ENCODE peak calls at places on chromosomes 3 and 15, in ten cellular contexts. M is body of pancreas, L is heart left ventricle, H is uterus, V is A549, R is tibial nerve, N is Peyer's patch, J is testis, F is H54, U is lower leg skin. C is an unnamed sample.

GRCh38 chr3:194196876-194197275 is 60.9 kb downstream of the HES1 start:
- DNase-seq in H (no peak), R (no peak), U (no peak), M (no peak), V (no peak), F (no peak), L (no peak), J (no peak), N (no peak), C (no peak)

GRCh38 chr3:169641167-169641566 is 22.3 kb downstream of the MECOM start:
- DNase-seq in R (no peak), M (no peak), L (no peak), N (no peak), H (no peak), U (no peak), V (no peak), F (no peak), J (no peak), C (no peak)

GRCh38 chr3:48514431-48515227 is 10.7 kb upstream of the SHISA5 start:
- DNase-seq in M (no peak), L (no peak), J (no peak), F (no peak), H (no peak), N (no peak), V (no peak), U (no peak), R (no peak), C (no peak)

GRCh38 chr3:160707187-160707789 is 30.3 kb downstream of the ARL14 start:
- DNase-seq in V (peak), J (peak), H (no peak), U (peak), M (peak), N (no peak), F (no peak), L (no peak), R (peak), C (peak)

GRCh38 chr3:14587733-14588360 is 47.7 kb upstream of the GRIP2 start:
- DNase-seq in R (no peak), V (peak), M (no peak), J (no peak), L (no peak), H (no peak), F (peak), U (no peak), N (peak), C (no peak)

GRCh38 chr3:192851821-192852352 is 65.8 kb downstream of the MB21D2 start:
- DNase-seq in M (peak), H (no peak), V (peak), U (peak), R (peak), F (peak), J (peak), L (peak), N (peak), C (peak)

GRCh38 chr3:37745921-37746320 is 115.8 kb upstream of the CTDSPL start:
- DNase-seq in J (no peak), M (no peak), U (no peak), H (no peak), N (no peak), R (no peak), L (no peak), F (no peak), V (no peak), C (no peak)

GRCh38 chr3:55143928-55144671 is 216.2 kb upstream of the LRTM1 start:
- DNase-seq in J (no peak), H (no peak), R (no peak), V (no peak), M (no peak), L (no peak), F (no peak), N (no peak), U (no peak), C (no peak)

GRCh38 chr3:98574157-98574556 is 19.3 kb downstream of the CPOX start:
- DNase-seq in M (no peak), L (no peak), V (no peak), H (no peak), U (no peak), F (no peak), R (no peak), J (no peak), N (no peak), C (no peak)

GRCh38 chr3:161409858-161410257 is 38.5 kb upstream of the SPTSSB start:
- DNase-seq in H (no peak), F (no peak), L (no peak), N (no peak), U (no peak), R (no peak), M (no peak), V (no peak), J (no peak), C (no peak)

GRCh38 chr3:122576174-122576940 is 1.1 kb upstream of the PARP15 start:
- DNase-seq in R (no peak), U (no peak), N (no peak), V (no peak), L (no peak), J (no peak), H (no peak), F (no peak), M (no peak), C (no peak)

GRCh38 chr3:144312702-144313101 is 341.1 kb downstream of the DIPK2A start:
- DNase-seq in L (no peak), H (no peak), V (no peak), N (no peak), F (no peak), J (no peak), M (no peak), U (no peak), R (no peak), C (no peak)

GRCh38 chr15:42036991-42037390 is 16.1 kb upstream of the PLA2G4E start:
- DNase-seq in U (no peak), J (no peak), R (no peak), N (no peak), M (no peak), L (no peak), V (no peak), H (no peak), F (no peak), C (no peak)

GRCh38 chr3:44554626-44555592 is at the start of gene ZKSCAN7:
- DNase-seq in M (peak), H (peak), U (peak), V (no peak), F (no peak), J (peak), N (peak), R (peak), L (peak), C (peak)

GRCh38 chr3:136263251-136263650 is 13.1 kb downstream of the PCCB start:
- DNase-seq in N (no peak), J (no peak), V (no peak), M (no peak), F (no peak), R (no peak), L (no peak), U (no peak), H (no peak), C (no peak)

GRCh38 chr15:74780983-74781672 is 752 bp upstream of the CSK start:
- DNase-seq in J (peak), H (no peak), M (peak), U (no peak), L (no peak), F (no peak), R (no peak), N (no peak), V (no peak), C (no peak)

GRCh38 chr3:11558002-11558401 is 85.7 kb downstream of the VGLL4 start:
- DNase-seq in N (no peak), F (peak), U (no peak), R (no peak), H (no peak), L (no peak), V (no peak), M (no peak), J (no peak), C (peak)

GRCh38 chr3:33957176-33957575 is 158.7 kb downstream of the PDCD6IP start:
- DNase-seq in F (no peak), N (no peak), M (no peak), U (no peak), H (no peak), L (no peak), V (no peak), J (no peak), R (no peak), C (no peak)

GRCh38 chr15:63198752-63199250 is 9.4 kb downstream of the RAB8B start:
- DNase-seq in V (no peak), N (no peak), M (no peak), R (no peak), J (no peak), H (no peak), U (no peak), F (no peak), L (no peak), C (no peak)

GRCh38 chr15:99264125-99264524 is 12.8 kb downstream of the LRRC28 start:
- DNase-seq in U (no peak), N (no peak), L (no peak), H (no peak), V (no peak), R (no peak), F (no peak), J (no peak), M (no peak), C (no peak)

GRCh38 chr3:47151836-47152235 is 12.1 kb downstream of the SETD2 start:
- DNase-seq in F (no peak), U (no peak), L (no peak), V (no peak), H (no peak), R (no peak), M (no peak), N (no peak), J (no peak), C (no peak)

GRCh38 chr3:130950124-130950523 is 56.2 kb downstream of the ATP2C1 start:
- DNase-seq in R (no peak), H (no peak), N (no peak), U (no peak), J (no peak), L (no peak), V (no peak), M (no peak), F (no peak), C (no peak)

GRCh38 chr3:22861426-22861825 is 341.7 kb upstream of the UBE2E2 start:
- DNase-seq in J (no peak), V (no peak), F (no peak), R (no peak), N (no peak), H (no peak), M (no peak), L (no peak), U (no peak), C (no peak)

GRCh38 chr15:25065876-25066275 is 111.1 kb downstream of the SNRPN start:
- DNase-seq in L (no peak), H (no peak), V (no peak), F (no peak), R (no peak), J (no peak), M (no peak), U (no peak), N (no peak), C (no peak)

DNA sequence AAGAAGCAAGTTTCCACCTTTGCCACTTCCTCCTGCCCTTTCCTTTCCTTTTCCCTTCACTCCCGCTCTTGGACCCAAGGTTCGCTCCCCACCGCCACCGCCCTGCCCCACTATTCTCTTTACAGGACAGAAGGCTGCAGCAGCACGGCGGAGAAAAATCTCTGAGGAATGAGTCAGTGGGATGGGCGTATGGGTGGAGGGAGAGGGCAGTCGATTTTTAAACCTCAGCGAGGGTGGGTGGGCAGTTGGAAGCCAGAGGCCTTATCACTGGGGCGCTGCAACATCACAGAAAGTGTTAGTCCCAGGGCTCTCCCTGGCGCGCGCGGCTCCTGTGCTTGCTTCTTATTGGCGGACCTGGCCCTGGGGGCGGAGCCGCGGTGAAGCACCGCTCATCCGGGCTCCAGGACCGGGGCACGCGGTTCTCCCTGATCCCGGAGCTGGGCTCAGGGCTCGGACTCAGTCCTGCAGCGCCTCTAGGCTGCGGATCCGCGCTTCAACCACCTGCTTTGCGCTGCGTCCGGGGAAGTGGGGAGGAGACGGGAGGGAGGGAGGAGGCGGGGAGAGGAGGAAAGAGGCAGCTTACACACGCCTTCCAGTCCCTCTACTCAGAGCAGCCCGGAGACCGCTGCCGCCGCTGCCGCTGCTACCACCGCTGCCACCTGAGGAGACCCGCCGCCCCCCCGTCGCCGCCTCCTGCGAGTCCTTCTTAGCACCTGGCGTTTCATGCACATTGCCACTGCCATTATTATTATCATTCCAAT is at the start of gene ALCAM:
- DNase-seq in L (peak), F (peak), M (peak), U (peak), V (peak), J (peak), N (peak), R (peak), H (peak), C (peak)
- TF ChIP-seq POLR2A in L (no peak), F (peak), M (peak), U (no peak), V (peak), J (no peak), N (peak), R (peak), H (peak), C (no peak)

GRCh38 chr15:93362203-93362602 is 273.2 kb upstream of the RGMA start:
- DNase-seq in H (no peak), F (no peak), N (no peak), L (no peak), V (no peak), U (no peak), R (no peak), J (no peak), M (no peak), C (no peak)

GRCh38 chr15:93372209-93372910 is 283.3 kb upstream of the RGMA start:
- DNase-seq in V (no peak), M (peak), U (no peak), L (no peak), N (no peak), H (no peak), F (no peak), R (no peak), J (no peak), C (no peak)

GRCh38 chr15:93362821-93363220 is 273.8 kb upstream of the RGMA start:
- DNase-seq in U (no peak), H (peak), N (no peak), J (no peak), F (no peak), L (no peak), V (no peak), M (no peak), R (no peak), C (no peak)

GRCh38 chr15:93366387-93367100 is 277.5 kb upstream of the RGMA start:
- DNase-seq in M (no peak), F (no peak), V (no peak), H (no peak), J (no peak), R (no peak), N (no peak), L (no peak), U (no peak), C (no peak)
- TF ChIP-seq POLR2A in M (no peak), F (no peak), V (no peak), H (no peak), J (no peak), R (no peak), N (no peak), L (no peak), U (no peak), C (no peak)

DNA sequence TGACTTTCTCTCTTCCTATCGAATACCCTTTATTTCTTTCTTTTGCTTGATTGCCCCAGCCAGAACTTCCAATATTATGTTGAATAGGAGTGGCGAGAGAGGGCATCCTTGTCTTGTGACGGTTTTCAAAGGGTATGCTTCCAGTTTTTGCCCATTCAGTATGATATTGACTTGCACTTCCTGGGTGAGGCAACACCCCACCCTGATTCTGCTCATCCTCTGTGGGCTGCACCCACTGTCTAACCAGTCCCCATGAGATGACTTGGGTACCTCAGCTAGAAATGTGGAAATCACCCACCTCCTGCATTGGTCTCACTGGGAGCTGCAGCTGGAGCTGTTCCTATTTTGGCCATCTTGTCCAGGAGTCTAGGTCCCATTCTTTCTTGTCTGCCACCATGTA is 44.8 kb upstream of the KCNH8 start:
- DNase-seq in V (no peak), R (no peak), M (no peak), H (no peak), F (no peak), N (no peak), J (no peak), L (no peak), U (no peak), C (no peak)
- TF ChIP-seq POLR2A in V (no peak), R (no peak), M (no peak), H (no peak), F (no peak), N (no peak), J (no peak), L (no peak), U (no peak), C (no peak)

GRCh38 chr15:72222433-72222832 is 8.6 kb downstream of the PKM start:
- DNase-seq in J (peak), M (no peak), V (peak), R (no peak), F (no peak), U (peak), L (peak), N (peak), H (no peak), C (peak)
- TF ChIP-seq POLR2A in J (no peak), M (no peak), V (no peak), R (no peak), F (peak), U (no peak), L (no peak), N (no peak), H (no peak), C (peak)

DNA sequence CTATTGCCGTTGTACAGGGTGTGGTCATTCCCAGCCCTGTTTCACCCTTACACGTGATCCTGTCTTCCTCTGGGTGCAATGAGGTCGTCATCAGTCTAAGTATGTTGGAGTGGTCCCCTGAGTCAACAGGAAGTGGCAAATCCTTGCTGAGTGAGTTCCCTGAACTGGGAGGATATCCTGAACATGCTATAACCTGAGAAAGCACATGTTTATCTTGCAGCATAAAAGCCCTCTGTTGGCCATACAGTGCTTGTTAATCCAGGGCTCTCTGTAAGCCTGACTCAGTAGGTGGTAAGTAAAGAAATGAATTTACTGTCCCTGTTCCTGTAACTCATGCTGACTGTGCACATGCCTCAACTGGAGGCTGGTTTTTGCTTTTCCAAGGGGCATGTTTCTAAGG is 477.8 kb upstream of the RGMA start:
- DNase-seq in U (no peak), L (no peak), N (no peak), R (no peak), J (no peak), V (no peak), M (no peak), F (no peak), H (no peak), C (no peak)
- TF ChIP-seq POLR2A in U (no peak), L (no peak), N (no peak), R (no peak), J (no peak), V (no peak), M (no peak), F (no peak), H (no peak), C (no peak)